ENCODE peak calls at places on chromosome 14, in five cellular contexts. G is MM.1S, Y is PC-3, X is fibroblast of pulmonary artery, U is endothelial cell of umbilical vein. N is an unnamed sample.

GRCh38 chr14:54025661-54026060 is 69.0 kb upstream of the BMP4 start:
- DNase-seq in U (peak), Y (peak), X (peak), G (no peak), N (peak)

GRCh38 chr14:99188721-99189120 is 83.3 kb downstream of the BCL11B start:
- DNase-seq in G (no peak), X (no peak), U (no peak), Y (no peak), N (no peak)

GRCh38 chr14:91254456-91254855 is 10.0 kb upstream of the GPR68 start:
- DNase-seq in X (no peak), U (no peak), G (no peak), Y (no peak), N (no peak)

GRCh38 chr14:68722186-68722585 is 70.7 kb downstream of the ZFP36L1 start:
- DNase-seq in X (no peak), G (no peak), U (no peak), Y (no peak), N (no peak)

GRCh38 chr14:22339277-22339676 is 249.7 kb downstream of the DAD1 start:
- DNase-seq in G (no peak), U (no peak), Y (no peak), X (peak), N (no peak)

GRCh38 chr14:95255487-95255886 is 64.2 kb downstream of the CLMN start:
- DNase-seq in G (peak), X (peak), Y (no peak), U (peak), N (no peak)

GRCh38 chr14:105204206-105204930 is 23.3 kb upstream of the NUDT14 start:
- DNase-seq in X (no peak), U (no peak), G (no peak), Y (peak), N (no peak)

GRCh38 chr14:36967892-36968555 is 204.4 kb downstream of the SLC25A21 start:
- DNase-seq in U (no peak), G (no peak), Y (peak), X (no peak), N (no peak)

GRCh38 chr14:93033039-93033982 is 82.4 kb downstream of the ITPK1 start:
- DNase-seq in X (no peak), Y (no peak), G (no peak), U (no peak), N (no peak)

GRCh38 chr14:98925362-98926040 is 346.5 kb downstream of the BCL11B start:
- DNase-seq in Y (no peak), X (no peak), G (peak), U (no peak), N (no peak)

GRCh38 chr14:75504411-75504810 is 17.9 kb upstream of the BATF start:
- DNase-seq in U (no peak), Y (no peak), X (no peak), G (no peak), N (no peak)

GRCh38 chr14:39956372-39956771 is 524.1 kb upstream of the FBXO33 start:
- DNase-seq in X (no peak), Y (peak), U (no peak), G (peak), N (no peak)
- TF ChIP-seq CTCF in X (no peak), Y (peak), U (no peak), G (peak), N (no peak)

DNA sequence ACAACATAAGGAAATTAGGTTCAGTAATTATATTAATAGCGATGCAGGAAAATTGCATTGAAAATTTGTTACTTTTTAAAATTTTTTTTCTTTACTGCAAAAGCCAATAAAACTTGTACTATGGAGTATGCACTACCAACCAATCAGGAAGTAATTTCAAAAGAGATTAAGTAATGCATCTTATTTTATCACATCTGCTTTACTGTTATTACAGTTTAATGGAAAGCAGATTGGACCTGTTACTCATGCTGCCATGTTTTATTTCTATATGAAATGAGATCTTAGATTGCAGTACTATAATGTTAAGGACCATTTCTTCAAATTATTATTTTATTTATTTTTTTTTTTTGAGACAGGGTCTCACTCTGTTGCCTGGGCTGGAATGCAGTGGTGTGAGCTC is 1.7 kb upstream of the STRN3 start:
- DNase-seq in X (no peak), Y (no peak), G (no peak), U (no peak), N (no peak)
- H3K4me3 ChIP-seq in X (no peak), Y (peak), G (peak), U (no peak), N (no peak)

GRCh38 chr14:101398011-101398410 is 163.3 kb upstream of the DIO3 start:
- DNase-seq in U (no peak), X (no peak), Y (no peak), G (no peak), N (no peak)
- TF ChIP-seq CTCF in U (no peak), X (no peak), Y (no peak), G (no peak), N (no peak)

DNA sequence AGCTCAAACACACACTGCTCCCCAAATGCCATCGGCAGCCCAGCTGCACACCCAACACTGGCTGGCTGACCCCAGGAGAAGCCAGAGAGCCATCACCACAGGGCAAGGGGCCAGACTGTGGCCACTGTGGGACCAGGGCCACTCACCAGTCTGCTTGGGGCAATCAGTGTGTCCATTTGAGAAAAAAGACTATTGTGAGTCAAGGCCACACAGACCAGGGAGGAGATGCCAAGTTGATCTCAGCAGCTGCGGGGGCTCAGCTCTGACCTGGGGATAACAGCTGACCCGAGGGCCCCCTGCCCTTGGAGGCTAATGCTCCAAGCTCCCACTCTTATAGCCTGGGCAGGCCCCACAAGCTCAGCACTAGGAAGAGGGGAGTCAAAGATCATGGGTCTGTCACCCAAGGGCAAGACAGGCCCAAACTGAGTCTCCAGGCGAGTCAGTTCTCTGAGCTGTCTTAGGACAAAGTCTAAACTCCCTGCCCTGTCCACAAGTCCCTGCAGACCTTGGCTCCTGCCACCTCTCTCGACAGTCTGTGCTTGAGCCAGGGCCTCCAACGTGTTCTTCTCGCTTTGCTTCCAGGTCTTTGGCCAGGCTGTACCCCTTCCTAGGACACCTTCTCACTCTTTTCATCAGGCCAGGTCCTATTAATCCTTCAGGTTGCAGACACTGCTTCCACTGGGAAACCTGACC is 30.1 kb upstream of the PNMA1 start:
- DNase-seq in Y (no peak), U (no peak), X (no peak), G (no peak), N (no peak)
- H3K4me3 ChIP-seq in Y (no peak), U (no peak), X (no peak), G (no peak), N (no peak)

GRCh38 chr14:58129208-58129607 is 22.8 kb downstream of the ARMH4 start:
- DNase-seq in Y (peak), G (no peak), U (no peak), X (no peak), N (no peak)

GRCh38 chr14:58133739-58134138 is 18.3 kb downstream of the ARMH4 start:
- DNase-seq in G (no peak), X (peak), U (no peak), Y (peak), N (no peak)

GRCh38 chr14:58130121-58130782 is 21.8 kb downstream of the ARMH4 start:
- DNase-seq in G (no peak), U (no peak), X (no peak), Y (no peak), N (no peak)

GRCh38 chr14:58128416-58128815 is 23.6 kb downstream of the ARMH4 start:
- DNase-seq in X (no peak), G (no peak), Y (no peak), U (no peak), N (no peak)

GRCh38 chr14:58131386-58131785 is 20.6 kb downstream of the ARMH4 start:
- DNase-seq in G (no peak), Y (peak), U (no peak), X (peak), N (no peak)
- TF ChIP-seq CTCF in G (no peak), Y (peak), U (no peak), X (no peak), N (peak)

N was measured in AG09309.